ENCODE peak calls at places on chromosomes 11 and 22, in four cellular contexts. R is upper lobe of right lung, E is adrenal gland, T is Peyer's patch. V is an unnamed sample.

GRCh38 chr11:20010861-20011225 is 149.4 kb downstream of the DBX1 start:
- DNase-seq in T (no peak), R (no peak), E (no peak), V (no peak)

GRCh38 chr11:69950120-69950519 is 128.0 kb upstream of the ANO1 start:
- DNase-seq in E (no peak), T (peak; percentile 54), R (no peak), V (no peak)

GRCh38 chr22:43658823-43659222 is 153.3 kb downstream of the EFCAB6 start:
- DNase-seq in R (no peak), T (no peak), E (no peak), V (no peak)

GRCh38 chr11:70790671-70791300 is 392.5 kb downstream of the CTTN start:
- DNase-seq in T (peak; percentile 32), R (peak; percentile 28), E (no peak), V (no peak)

GRCh38 chr11:79400717-79401330 is 40.0 kb downstream of the TENM4 start:
- DNase-seq in T (no peak), R (peak; percentile 67), E (peak; percentile 80), V (no peak)

GRCh38 chr11:58573451-58574104 is 2.1 kb downstream of the LPXN start:
- DNase-seq in R (no peak), E (peak; percentile 83), T (no peak), V (peak; percentile 49)

GRCh38 chr22:31504282-31504681 is 7.9 kb downstream of the SFI1 start:
- DNase-seq in R (no peak), E (no peak), T (no peak), V (no peak)

GRCh38 chr22:44616882-44617655 is 84.9 kb upstream of the PRR5 start:
- DNase-seq in T (no peak), R (no peak), E (no peak), V (no peak)

GRCh38 chr11:1825039-1825740 is 9.6 kb upstream of the SYT8 start:
- DNase-seq in T (peak; percentile 80), R (peak; percentile 87), E (no peak), V (no peak)

GRCh38 chr11:120546312-120547205 is 35.0 kb downstream of the GRIK4 start:
- DNase-seq in R (no peak), E (peak; percentile 95), T (no peak), V (no peak)

GRCh38 chr22:36385491-36386350 is 2.0 kb downstream of the MYH9 start:
- DNase-seq in E (peak; percentile 85), T (peak; percentile 66), R (peak; percentile 88), V (no peak)

DNA sequence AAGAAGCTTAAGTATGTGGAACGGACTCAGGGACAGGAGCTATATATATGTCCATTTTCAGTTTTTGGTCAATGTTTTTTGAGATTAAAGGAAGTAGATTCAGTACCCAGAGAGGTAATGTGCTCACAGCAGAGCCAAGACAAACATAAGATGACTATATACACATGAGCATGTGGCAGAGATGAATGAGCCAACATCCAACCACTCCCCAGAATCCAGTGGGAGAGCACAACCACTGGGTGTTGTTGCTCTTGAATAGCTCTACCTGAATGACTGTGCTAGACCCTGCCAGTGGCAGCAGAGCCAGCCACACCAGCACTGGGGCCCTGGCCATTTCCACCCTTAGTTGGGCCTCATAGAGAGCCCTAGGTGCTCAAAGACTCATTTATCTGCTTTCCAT is 10.7 kb upstream of the SYTL2 start:
- DNase-seq in T (no peak), E (no peak), R (no peak), V (no peak)
- H3K27ac ChIP-seq in T (no peak overlapping the region), E (no peak overlapping the region), R (no peak overlapping the region), V (no peak overlapping the region)

GRCh38 chr22:27628891-27629631 is 172.5 kb downstream of the MN1 start:
- DNase-seq in T (no peak), R (no peak), E (no peak), V (no peak)
- TF ChIP-seq CTCF in T (no peak), R (no peak), E (no peak), V (no peak)

GRCh38 chr11:77215106-77215505 is 86.4 kb downstream of the GDPD4 start:
- DNase-seq in E (no peak), T (no peak), R (no peak), V (no peak)
- H3K27ac ChIP-seq in E (no peak overlapping the region), T (no peak overlapping the region), R (no peak overlapping the region), V (no peak overlapping the region)

DNA sequence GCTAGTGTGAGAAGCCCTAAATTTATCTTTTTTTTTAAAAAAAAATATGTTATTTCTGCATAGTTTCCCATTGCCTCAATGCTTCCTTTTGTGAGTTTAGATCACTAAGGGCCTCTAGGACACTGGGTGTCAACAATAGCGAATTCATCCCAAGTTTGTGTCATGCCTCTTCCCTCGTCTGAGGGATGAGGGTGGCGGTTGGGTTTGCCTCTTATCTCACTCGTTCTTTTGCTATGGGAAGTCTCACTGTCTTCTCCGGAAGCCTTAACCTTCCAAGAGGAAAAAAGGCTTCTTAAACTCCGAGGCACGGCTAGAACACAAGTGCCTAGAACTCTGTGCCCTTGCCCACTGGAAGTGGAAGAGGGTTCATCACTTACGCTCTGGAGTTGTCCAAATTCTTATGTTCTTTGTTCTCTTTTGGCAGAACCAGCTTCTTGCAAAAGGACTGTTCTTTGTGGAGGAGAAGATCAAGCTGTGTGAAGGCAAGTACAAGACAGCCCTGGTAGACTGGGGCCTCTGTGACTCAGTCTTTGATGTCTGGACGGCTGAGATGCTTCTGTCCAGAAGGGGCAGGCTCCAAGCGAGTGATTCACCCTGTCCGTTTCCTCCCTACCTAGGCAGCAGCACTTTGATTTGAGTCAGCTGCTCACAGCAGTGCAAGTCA is 78.5 kb downstream of the TRAF6 start:
- DNase-seq in R (no peak), E (peak; percentile 88), T (no peak), V (peak; percentile 15)
- TF ChIP-seq CTCF in R (no peak), E (no peak), T (peak; percentile 21), V (no peak)

GRCh38 chr22:46620588-46621242 is 529 bp downstream of the GRAMD4 start:
- DNase-seq in T (no peak), R (no peak), E (no peak), V (no peak)

GRCh38 chr22:46618667-46619066 is 1.5 kb upstream of the GRAMD4 start:
- DNase-seq in T (no peak), E (no peak), R (peak; percentile 84), V (no peak)

GRCh38 chr22:46619240-46619829 is 851 bp upstream of the GRAMD4 start:
- DNase-seq in T (no peak), R (no peak), E (no peak), V (no peak)

GRCh38 chr22:46618104-46618647 is 2.0 kb upstream of the GRAMD4 start:
- DNase-seq in T (no peak), R (no peak), E (no peak), V (no peak)

DNA sequence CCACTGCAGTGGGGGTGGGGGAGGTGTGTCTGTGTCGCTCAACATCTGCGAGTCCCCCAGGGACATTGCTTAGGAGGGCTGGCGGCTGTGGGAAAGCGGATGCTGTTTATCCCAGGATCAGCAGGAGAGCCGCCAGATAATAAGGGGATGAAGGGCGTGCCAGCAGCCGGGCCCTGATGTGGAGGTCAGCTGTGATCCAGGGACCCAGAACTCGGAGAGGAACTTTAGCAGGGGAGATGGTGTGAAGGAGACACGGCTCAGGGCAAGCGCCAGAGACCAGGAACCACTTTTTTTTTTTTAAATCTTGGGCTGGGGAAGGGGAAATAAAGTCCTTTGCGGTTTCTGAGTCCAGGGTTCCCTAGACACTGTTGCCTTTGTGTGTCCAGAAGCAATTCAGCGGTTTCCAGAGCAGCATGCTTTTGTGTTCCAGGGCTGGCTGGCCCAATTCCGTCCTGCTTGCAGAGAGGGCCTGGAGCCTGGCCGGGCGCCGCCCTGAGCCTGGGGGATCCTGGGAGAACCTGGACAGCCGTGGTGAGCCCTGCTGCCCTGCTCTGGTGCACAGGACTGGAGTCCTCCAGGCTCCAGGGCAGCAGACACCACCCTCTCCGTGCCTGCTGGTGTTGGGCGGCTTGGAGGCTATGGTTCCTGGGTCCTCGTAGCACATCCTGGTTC is at the start of gene GRAMD4:
- DNase-seq in T (no peak), R (no peak), E (no peak), V (no peak)
- H3K27ac ChIP-seq in T (peak within 1 kb of the TSS; percentile 54), R (no peak within 1 kb of the TSS), E (no peak within 1 kb of the TSS), V (no peak within 1 kb of the TSS)

GRCh38 chr11:116553482-116553881 is 219.3 kb downstream of the BUD13 start:
- DNase-seq in R (no peak), E (no peak), T (no peak), V (no peak)
- TF ChIP-seq CTCF in R (no peak), E (no peak), T (no peak), V (no peak)

DNA sequence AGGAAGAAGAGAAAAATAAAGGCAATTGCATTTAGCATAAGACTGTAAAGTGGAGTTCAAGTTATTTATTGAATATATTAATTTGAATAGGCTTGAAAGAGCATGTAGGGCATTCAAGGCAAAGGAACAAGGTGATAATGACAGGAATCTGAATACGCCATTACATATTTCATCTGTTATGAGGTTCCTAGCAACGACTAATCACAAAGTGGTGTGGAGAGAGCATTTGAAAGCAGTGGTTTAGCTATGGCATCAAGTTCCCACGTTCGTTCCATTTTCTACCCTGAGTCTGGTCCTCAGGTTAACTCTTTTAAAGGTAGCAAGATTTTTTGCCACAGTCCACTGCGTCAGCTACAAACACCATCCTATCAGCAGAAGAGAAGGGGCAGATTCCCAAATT is 59.4 kb downstream of the CNTN5 start:
- DNase-seq in R (no peak), E (no peak), T (no peak), V (no peak)
- H3K27ac ChIP-seq in R (no peak overlapping the region), E (no peak overlapping the region), T (no peak overlapping the region), V (no peak overlapping the region)

V was measured in CD4-positive, alpha-beta T cell.